ENCODE peak calls at places on chromosomes 11 and 22, in five cellular contexts. K is body of pancreas; P is mammary epithelial cell; S is Jurkat, Clone E6-1; W is Peyer's patch. A is an unnamed sample.

GRCh38 chr11:19345848-19346681 is 105.3 kb upstream of the E2F8 start:
- DNase-seq in K (peak), P (no peak), W (no peak), S (no peak), A (peak)

GRCh38 chr22:36455571-36456458 is 25.6 kb downstream of the TXN2 start:
- DNase-seq in W (no peak), K (peak), P (no peak), S (no peak), A (no peak)

GRCh38 chr11:120134931-120135228 is 3.0 kb downstream of the TRIM29 start:
- DNase-seq in P (no peak), W (no peak), K (no peak), S (no peak), A (no peak)

GRCh38 chr11:79940976-79941735 is 500.3 kb upstream of the TENM4 start:
- DNase-seq in S (no peak), P (peak), W (no peak), K (no peak), A (no peak)

GRCh38 chr11:86459682-86460460 is 85.2 kb downstream of the CCDC81 start:
- DNase-seq in W (no peak), K (peak), P (peak), S (no peak), A (peak)

GRCh38 chr11:77361184-77361583 is 59.7 kb upstream of the GDPD4 start:
- DNase-seq in S (no peak), W (no peak), K (no peak), P (peak), A (peak)

GRCh38 chr11:84901986-84902385 is 725.2 kb downstream of the DLG2 start:
- DNase-seq in S (no peak), W (no peak), P (no peak), K (no peak), A (peak)

GRCh38 chr11:122748968-122749687 is 89.2 kb upstream of the CRTAM start:
- DNase-seq in S (peak), W (no peak), P (peak), K (peak), A (peak)

GRCh38 chr11:64251986-64252837 is 882 bp downstream of the PLCB3 start:
- DNase-seq in W (peak), S (no peak), P (peak), K (peak), A (peak)

GRCh38 chr11:57377098-57377497 is 3.9 kb downstream of the PRG3 start:
- DNase-seq in P (no peak), K (no peak), S (no peak), W (no peak), A (no peak)

GRCh38 chr11:17564687-17565042 is 17.6 kb downstream of the OTOG start:
- DNase-seq in K (no peak), S (no peak), W (no peak), P (no peak), A (no peak)

GRCh38 chr11:63802637-63803414 is 10.4 kb upstream of the SPINDOC start:
- DNase-seq in S (peak), P (peak), W (no peak), K (no peak), A (peak)

GRCh38 chr11:107704432-107704831 is 7.4 kb downstream of the SLN start:
- DNase-seq in W (no peak), S (no peak), P (peak), K (no peak), A (no peak)

GRCh38 chr11:121154473-121154872 is 53.4 kb downstream of the TECTA start:
- DNase-seq in P (no peak), K (no peak), S (no peak), W (no peak), A (no peak)

GRCh38 chr22:18997306-18997924 is 61.3 kb upstream of the PRODH start:
- DNase-seq in S (no peak), P (no peak), K (no peak), W (no peak), A (no peak)

GRCh38 chr11:64868904-64869570 is 9.4 kb downstream of the EHD1 start:
- DNase-seq in W (no peak), K (no peak), S (no peak), P (peak), A (peak)

GRCh38 chr22:24695958-24696511 is 78.5 kb downstream of the PIWIL3 start:
- DNase-seq in P (no peak), K (peak), S (peak), W (peak), A (peak)

GRCh38 chr22:35555351-35555915 is 14.8 kb downstream of the RASD2 start:
- DNase-seq in W (no peak), P (no peak), K (no peak), S (no peak), A (no peak)

GRCh38 chr11:128607819-128608218 is 20.5 kb upstream of the ETS1 start:
- DNase-seq in S (no peak), W (no peak), K (no peak), P (no peak), A (no peak)

GRCh38 chr11:70026012-70026411 is 52.1 kb upstream of the ANO1 start:
- DNase-seq in S (no peak), K (no peak), W (no peak), P (no peak), A (no peak)

GRCh38 chr11:18726040-18726439 is at the start of gene IGSF22:
- DNase-seq in W (no peak), P (no peak), S (no peak), K (no peak), A (no peak)

GRCh38 chr11:4543561-4543960 is 1.4 kb upstream of the OR52M1 start:
- DNase-seq in K (no peak), P (peak), S (no peak), W (no peak), A (no peak)

GRCh38 chr11:64060263-64060860 is 24.6 kb downstream of the FLRT1 start:
- DNase-seq in K (no peak), P (no peak), S (no peak), W (no peak), A (no peak)

GRCh38 chr11:71574418-71574817 is 8.3 kb downstream of the KRTAP5-11 start:
- DNase-seq in W (no peak), S (no peak), P (no peak), K (no peak), A (no peak)

GRCh38 chr11:45995342-45995734 is 72.9 kb downstream of the LARGE2 start:
- DNase-seq in K (no peak), S (no peak), P (no peak), W (no peak), A (no peak)

GRCh38 chr22:30305519-30305905 is 16.2 kb upstream of the CASTOR1 start:
- DNase-seq in K (peak), S (peak), W (peak), P (no peak), A (peak)

GRCh38 chr11:14974021-14974698 is 2.0 kb upstream of the CALCA start:
- DNase-seq in W (no peak), K (no peak), S (no peak), P (no peak), A (no peak)

GRCh38 chr22:18056161-18056666 is 21.6 kb upstream of the PEX26 start:
- DNase-seq in K (peak), S (no peak), W (peak), P (peak), A (no peak)

GRCh38 chr11:59247535-59248227 is 35.0 kb upstream of the MPEG1 start:
- DNase-seq in S (peak), K (no peak), W (no peak), P (peak), A (no peak)

GRCh38 chr22:46758867-46759290 is 3.6 kb upstream of the TBC1D22A start:
- DNase-seq in P (peak), K (peak), W (peak), S (peak), A (peak)

DNA sequence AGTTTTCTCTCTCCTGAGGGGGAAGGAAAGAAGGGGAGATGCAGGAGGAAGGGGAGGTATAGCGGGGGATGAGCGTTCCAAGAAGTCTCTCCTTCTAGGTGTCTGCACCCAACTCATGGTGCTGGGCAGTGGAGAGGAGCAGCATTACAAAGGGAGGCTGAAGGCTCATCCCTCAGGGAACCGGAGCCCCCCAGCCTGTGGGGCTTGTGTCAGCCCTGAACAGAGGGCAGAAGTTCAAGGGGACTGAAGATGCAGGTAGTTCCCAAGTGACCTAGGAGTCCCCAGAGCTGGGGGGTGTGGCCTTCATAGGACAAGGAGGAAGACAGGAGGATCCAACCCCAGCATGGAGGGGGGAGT is 1.8 kb downstream of the C11orf68 start:
- DNase-seq in W (no peak), P (no peak), K (no peak), S (no peak), A (no peak)
- H3K4me3 ChIP-seq in W (peak), P (no peak), K (no peak), S (no peak), A (no peak)

GRCh38 chr22:22196018-22196533 is 48.5 kb upstream of the VPREB1 start:
- DNase-seq in W (no peak), S (no peak), P (no peak), K (no peak), A (no peak)
- H3K4me3 ChIP-seq in W (no peak), S (no peak), P (no peak), K (no peak), A (no peak)

DNA sequence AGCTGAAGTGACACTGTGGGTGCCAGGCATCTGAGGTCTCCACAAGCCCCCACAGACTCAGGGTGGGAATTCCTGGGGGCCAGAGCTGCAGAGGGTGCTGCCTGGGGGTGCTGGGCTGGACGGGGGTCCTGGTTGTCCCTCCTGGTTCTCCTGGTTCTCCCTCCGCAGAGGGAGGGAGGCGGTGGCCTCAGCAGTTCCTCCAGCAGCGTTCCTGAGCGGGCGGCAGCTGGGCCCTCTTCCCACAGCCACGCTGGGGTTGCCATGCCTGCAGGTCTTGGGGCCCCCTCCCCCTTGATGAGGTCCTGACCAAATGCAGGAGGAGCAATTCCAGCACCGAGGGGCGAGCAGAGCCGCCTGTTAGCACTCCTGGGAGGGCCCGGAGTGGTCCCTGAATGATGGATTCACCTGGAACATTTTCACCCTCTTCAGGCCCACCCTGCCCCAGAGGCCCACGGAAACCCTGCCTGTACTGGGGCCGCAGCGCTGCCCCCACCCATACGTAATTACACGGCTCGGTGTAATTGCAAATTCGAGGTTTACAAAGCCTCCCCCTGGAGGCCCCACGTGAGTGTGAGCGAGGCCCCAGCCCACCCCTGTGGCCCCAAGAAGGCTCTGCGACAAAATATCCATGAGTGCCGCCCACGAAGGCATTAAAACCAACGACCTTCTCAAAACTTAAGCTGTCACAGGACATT is 635 bp downstream of the C11orf21 start:
- DNase-seq in W (peak), K (no peak), S (no peak), P (no peak), A (no peak)
- H3K4me3 ChIP-seq in W (peak), K (no peak), S (no peak), P (no peak), A (no peak)

GRCh38 chr22:20437253-20438065 is at the start of gene SCARF2:
- DNase-seq in K (peak), S (no peak), P (no peak), W (peak), A (peak)

GRCh38 chr22:20436309-20437252 is 1.0 kb downstream of the SCARF2 start:
- DNase-seq in S (no peak), P (no peak), K (no peak), W (peak), A (peak)

GRCh38 chr22:20434264-20434751 is 3.3 kb downstream of the SCARF2 start:
- DNase-seq in W (peak), P (no peak), K (no peak), S (no peak), A (no peak)

GRCh38 chr22:20434773-20435172 is 2.9 kb downstream of the SCARF2 start:
- DNase-seq in W (no peak), P (no peak), S (no peak), K (no peak), A (no peak)

DNA sequence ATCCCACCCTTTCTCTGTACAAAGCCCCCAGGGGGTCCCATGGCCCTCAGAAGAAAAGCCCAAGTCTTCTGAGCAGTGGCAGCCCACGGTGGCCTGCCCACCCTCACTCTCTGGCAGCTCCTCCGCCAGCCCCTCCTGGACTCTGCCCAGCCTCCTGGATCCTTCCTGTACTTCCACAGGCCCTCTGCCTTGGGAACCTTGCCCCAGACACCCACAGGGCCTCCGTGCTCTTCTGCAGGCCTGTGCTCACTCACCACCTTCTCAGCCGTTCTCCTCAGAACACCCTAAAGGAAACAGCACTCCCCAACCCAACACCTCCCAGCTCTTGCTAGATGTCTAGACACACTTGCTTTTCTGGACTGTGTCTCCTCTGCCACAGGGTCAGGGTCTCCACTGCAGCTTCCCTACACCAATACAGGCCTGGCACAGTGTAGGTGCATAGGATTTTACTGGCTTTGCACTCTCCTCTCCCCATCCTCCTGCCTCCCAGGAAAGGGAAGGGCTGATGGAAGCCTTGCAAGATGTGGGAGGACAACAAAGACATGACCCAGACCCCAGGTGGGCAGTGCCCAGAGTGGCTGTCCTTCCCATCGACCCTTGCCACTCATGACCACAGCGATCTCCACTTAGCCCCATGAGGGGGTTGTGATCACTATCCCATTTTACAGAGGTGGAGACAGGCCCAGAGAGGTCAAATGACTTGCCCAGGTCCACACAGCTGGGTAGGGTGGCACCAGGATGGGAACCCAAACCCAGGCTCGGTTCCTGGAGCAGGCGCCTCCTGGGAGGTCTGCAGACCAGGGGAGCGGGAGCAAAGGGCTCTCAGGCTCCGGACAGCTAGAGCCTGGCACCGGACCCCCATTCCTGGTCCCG is 2.0 kb downstream of the SCARF2 start:
- DNase-seq in W (peak), S (no peak), P (no peak), K (no peak), A (no peak)
- H3K4me3 ChIP-seq in W (peak), S (no peak), P (no peak), K (no peak), A (peak)

GRCh38 chr11:47248304-47248663 is 330 bp downstream of the ACP2 start:
- DNase-seq in S (no peak), P (peak), K (no peak), W (no peak), A (no peak)

GRCh38 chr11:47245586-47246357 is 2.8 kb downstream of the ACP2 start:
- DNase-seq in P (no peak), K (no peak), S (no peak), W (no peak), A (no peak)

GRCh38 chr11:47249378-47249715 is 733 bp upstream of the ACP2 start:
- DNase-seq in S (no peak), W (no peak), P (no peak), K (no peak), A (no peak)

GRCh38 chr11:47248664-47249377 is at the start of gene ACP2:
- DNase-seq in S (peak), P (peak), W (peak), K (peak), A (peak)

DNA sequence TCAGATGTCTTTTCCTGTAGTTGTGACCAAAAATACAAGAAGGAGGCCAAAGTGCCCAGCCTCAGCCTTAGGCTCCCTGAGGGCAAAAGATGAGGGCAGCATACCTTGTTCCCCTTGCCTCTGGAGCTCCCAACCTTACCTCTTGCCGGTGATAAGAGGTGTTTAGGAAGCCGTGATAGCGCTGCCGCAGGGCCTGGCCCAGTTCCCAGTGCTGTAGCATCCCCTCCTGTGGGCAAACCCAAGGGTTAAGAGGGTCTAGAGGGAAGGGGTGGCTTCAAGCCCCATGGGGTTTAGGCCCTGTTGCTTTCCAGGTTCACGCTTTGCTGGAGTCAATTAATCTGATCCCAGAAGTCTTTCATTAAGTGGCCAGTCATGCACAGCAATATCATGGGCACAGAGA is 1.1 kb downstream of the ACP2 start:
- DNase-seq in K (no peak), P (no peak), W (no peak), S (no peak), A (no peak)
- H3K4me3 ChIP-seq in K (no peak), P (peak), W (peak), S (peak), A (peak)

DNA sequence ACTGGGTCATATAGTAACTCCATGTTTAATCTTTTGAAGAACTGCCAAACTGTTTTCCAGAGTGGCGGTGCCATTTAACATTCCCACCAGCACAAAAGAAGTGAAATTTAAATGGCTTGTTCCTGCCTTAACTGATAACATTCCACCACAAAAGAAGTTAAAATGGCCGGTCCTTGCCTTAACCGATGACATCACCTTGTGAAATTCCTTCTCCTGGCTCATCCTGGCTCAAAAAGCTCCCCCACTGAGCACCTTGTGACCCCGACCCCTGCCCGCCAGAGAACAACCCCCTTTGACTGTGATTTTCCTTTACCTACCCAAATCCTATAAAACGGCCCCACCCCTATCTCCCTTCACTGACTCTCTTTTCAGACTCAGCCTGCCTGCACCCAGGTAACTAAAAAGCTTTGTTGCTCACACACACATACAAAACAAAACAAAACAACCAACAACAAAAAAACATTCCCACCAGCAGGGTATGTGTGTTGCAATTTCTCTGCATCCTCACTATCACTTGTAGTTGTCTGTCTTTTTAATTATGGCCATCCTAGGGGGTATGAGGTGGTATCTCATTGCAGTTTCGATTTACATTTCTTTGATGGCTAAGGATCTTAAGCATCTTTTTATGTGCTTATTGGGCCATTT is 109.0 kb downstream of the FAR1 start:
- DNase-seq in W (no peak), P (no peak), K (no peak), S (no peak), A (no peak)
- H3K4me3 ChIP-seq in W (no peak), P (no peak), K (no peak), S (no peak), A (no peak)

DNA sequence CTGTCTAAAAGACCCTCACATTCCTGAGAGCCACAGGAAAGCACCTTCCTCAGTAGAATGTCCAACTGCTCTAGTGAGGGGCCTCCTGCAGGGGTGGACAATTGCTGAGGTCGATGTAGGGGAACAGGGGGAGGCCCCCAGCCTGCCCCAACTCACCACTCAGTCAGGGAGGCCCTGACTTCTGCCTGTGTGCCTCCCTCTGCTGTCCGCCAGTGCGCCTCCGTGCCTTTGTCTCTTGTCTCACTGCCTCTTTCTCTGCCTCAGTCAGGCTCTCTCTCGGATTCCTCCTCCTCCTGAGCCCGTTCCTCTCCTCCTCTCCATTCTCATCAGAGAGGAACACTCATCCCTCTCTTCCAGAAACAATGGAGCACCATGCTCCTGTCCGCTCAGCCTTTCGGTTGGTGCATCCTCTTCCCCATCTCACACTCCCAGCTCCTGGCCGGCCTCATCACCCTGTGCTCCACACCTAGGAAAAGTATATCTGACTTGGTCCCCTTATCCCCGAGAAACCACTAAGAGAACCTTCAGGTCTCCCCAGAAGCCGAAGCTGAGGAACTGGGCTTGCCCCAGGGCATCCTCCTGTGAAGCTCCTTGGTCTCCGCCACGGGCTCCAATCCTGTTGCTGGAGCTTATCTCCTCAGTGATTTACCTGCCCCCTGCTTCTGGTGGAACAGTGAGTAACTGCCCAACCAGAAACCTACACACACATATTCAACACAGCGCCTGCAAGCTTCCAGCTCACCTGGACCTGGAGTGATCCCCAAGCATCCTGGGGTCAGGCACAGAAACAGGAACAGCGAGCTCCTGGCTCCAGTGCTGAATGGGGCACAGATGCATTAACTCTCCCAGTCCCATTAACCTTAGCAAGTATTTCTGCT is 2.3 kb downstream of the B3GAT1 start:
- DNase-seq in S (no peak), K (no peak), P (no peak), W (no peak), A (no peak)
- H3K4me3 ChIP-seq in S (no peak), K (no peak), P (no peak), W (no peak), A (no peak)